ENCODE peak calls at places on chromosomes 16 and 17, in seven cellular contexts. U is CD4-positive, alpha-beta memory T cell; W is GM12865; N is NCI-H2081; I is non-pigmented ciliary epithelial cell; V is activated effector memory CD4-positive, alpha-beta T cell treated with Interleukin-2 at 50 U/mL for 16 hours; G is omental fat pad. D is an unnamed sample.

GRCh38 chr16:88936008-88936912 is 40.7 kb downstream of the CBFA2T3 start:
- DNase-seq in N (no peak), I (no peak), W (peak; percentile 48), U (no peak), V (no peak), G (no peak), D (peak; percentile 40)

GRCh38 chr16:15643453-15644305 is 725 bp upstream of the MARF1 start:
- DNase-seq in W (peak; percentile 64), I (peak; percentile 13), V (peak; percentile 13), N (peak; percentile 53), U (no peak), G (no peak), D (no peak)

GRCh38 chr16:57798953-57799618 is 3.2 kb downstream of the KIFC3 start:
- DNase-seq in V (no peak), G (no peak), I (no peak), W (no peak), N (no peak), U (no peak), D (no peak)

GRCh38 chr16:51374346-51374745 is 223.3 kb upstream of the SALL1 start:
- DNase-seq in N (no peak), U (no peak), I (peak; percentile 76), G (no peak), V (no peak), W (no peak), D (no peak)

GRCh38 chr17:78127240-78127887 is 1.2 kb downstream of the TMC6 start:
- DNase-seq in G (no peak), N (no peak), U (peak; percentile 67), I (no peak), W (peak; percentile 89), V (peak; percentile 70), D (peak; percentile 37)

GRCh38 chr16:48029768-48030167 is 126.0 kb downstream of the ABCC12 start:
- DNase-seq in W (no peak), V (no peak), I (no peak), U (no peak), N (no peak), G (no peak), D (no peak)

GRCh38 chr17:57696050-57696449 is 49.0 kb downstream of the CCDC182 start:
- DNase-seq in V (no peak), I (no peak), N (no peak), W (no peak), U (no peak), G (no peak), D (no peak)

GRCh38 chr16:52070341-52071057 is 476.4 kb downstream of the TOX3 start:
- DNase-seq in G (no peak), N (no peak), V (no peak), I (no peak), W (no peak), U (no peak), D (no peak)

GRCh38 chr17:8310601-8311123 is 621 bp downstream of the ARHGEF15 start:
- DNase-seq in U (no peak), V (no peak), W (no peak), I (no peak), G (no peak), N (no peak), D (no peak)

GRCh38 chr17:45867702-45868101 is 23.0 kb downstream of the SPPL2C start:
- DNase-seq in N (no peak), I (no peak), W (no peak), G (no peak), V (no peak), U (no peak), D (no peak)

GRCh38 chr16:2043980-2044451 is 3.6 kb downstream of the NTHL1 start:
- DNase-seq in I (no peak), W (peak; percentile 54), V (no peak), N (peak; percentile 34), G (no peak), U (no peak), D (no peak)

GRCh38 chr17:41404024-41404651 is 6.7 kb upstream of the KRT31 start:
- DNase-seq in G (no peak), I (peak; percentile 93), U (peak; percentile 27), N (no peak), W (peak; percentile 5), V (peak; percentile 12), D (no peak)

GRCh38 chr17:56913867-56914640 is at the start of gene TRIM25:
- DNase-seq in U (peak; percentile 75), G (peak; percentile 85), N (peak; percentile 90), I (peak; percentile 26), W (peak; percentile 95), V (peak; percentile 80), D (peak; percentile 90)

GRCh38 chr17:973053-973452 is 6.5 kb downstream of the NXN start:
- DNase-seq in U (no peak), I (no peak), W (no peak), V (no peak), G (no peak), N (no peak), D (no peak)

GRCh38 chr16:22838681-22839080 is 24.7 kb downstream of the HS3ST2 start:
- DNase-seq in W (no peak), G (no peak), V (no peak), U (no peak), I (no peak), N (no peak), D (no peak)

GRCh38 chr17:802481-802880 is 20.3 kb downstream of the MRM3 start:
- DNase-seq in U (no peak), N (no peak), V (no peak), W (no peak), I (no peak), G (no peak), D (no peak)

GRCh38 chr16:57531635-57532220 is 4.6 kb downstream of the CCDC102A start:
- DNase-seq in N (no peak), G (peak; percentile 8), V (no peak), U (no peak), I (no peak), W (no peak), D (no peak)

GRCh38 chr17:9917131-9917530 is 12.1 kb upstream of the RCVRN start:
- DNase-seq in I (no peak), U (no peak), V (no peak), G (no peak), W (no peak), N (no peak), D (no peak)

GRCh38 chr16:22664561-22664997 is 149.4 kb upstream of the HS3ST2 start:
- DNase-seq in G (no peak), I (no peak), W (peak; percentile 28), N (no peak), U (no peak), V (no peak), D (no peak)

D was measured in tibial nerve.